ENCODE peak calls at places on chromosome 4, in four cellular contexts. C, B, A and H are unnamed samples.

GRCh38 chr4:1578301-1578781 is 105.8 kb downstream of the FAM53A start:
- DNase-seq in B (no peak), A (no peak), C (no peak), H (peak; percentile 79)

GRCh38 chr4:150033937-150034336 is 44.3 kb upstream of the DCLK2 start:
- DNase-seq in A (no peak), B (no peak), C (no peak), H (no peak)

GRCh38 chr4:151227731-151228130 is 49.2 kb upstream of the PRSS48 start:
- DNase-seq in A (no peak), B (peak; percentile 37), C (peak; percentile 43), H (peak; percentile 67)

GRCh38 chr4:2417196-2417764 is 1.2 kb downstream of the ZFYVE28 start:
- DNase-seq in C (peak; percentile 57), A (no peak), B (no peak), H (no peak)

GRCh38 chr4:54800831-54801530 is 143.2 kb downstream of the KIT start:
- DNase-seq in B (no peak), C (peak; percentile 2), A (no peak), H (no peak)

GRCh38 chr4:25767877-25768475 is 94.8 kb downstream of the SEL1L3 start:
- DNase-seq in A (no peak), C (peak; percentile 40), B (no peak), H (no peak)

GRCh38 chr4:162586266-162586665 is 422.5 kb upstream of the FSTL5 start:
- DNase-seq in B (peak; percentile 11), C (no peak), A (no peak), H (no peak)

GRCh38 chr4:77990456-77990855 is 66.7 kb upstream of the FRAS1 start:
- DNase-seq in C (no peak), B (no peak), A (no peak), H (no peak)

GRCh38 chr4:168478868-168479267 is 1.4 kb downstream of the DDX60L start:
- DNase-seq in C (no peak), B (no peak), A (no peak), H (no peak)

GRCh38 chr4:84503495-84504437 is 4.7 kb upstream of the NKX6-1 start:
- DNase-seq in A (no peak), C (peak; percentile 60), B (peak; percentile 38), H (no peak)

GRCh38 chr4:78138252-78138651 is 81.1 kb downstream of the FRAS1 start:
- DNase-seq in B (no peak), A (no peak), C (no peak), H (no peak)

GRCh38 chr4:137106733-137107132 is 425.6 kb downstream of the PCDH18 start:
- DNase-seq in B (no peak), C (no peak), A (no peak), H (no peak)

GRCh38 chr4:41213563-41214157 is 682 bp downstream of the APBB2 start:
- DNase-seq in B (no peak), C (no peak), A (no peak), H (peak; percentile 73)

GRCh38 chr4:108247511-108248088 is 78.9 kb upstream of the LEF1 start:
- DNase-seq in A (no peak), B (no peak), C (no peak), H (peak; percentile 26)

GRCh38 chr4:10099521-10100325 is 16.9 kb downstream of the WDR1 start:
- DNase-seq in C (peak; percentile 62), B (no peak), A (no peak), H (no peak)

GRCh38 chr4:22668702-22669101 is 24.0 kb upstream of the GBA3 start:
- DNase-seq in A (no peak), B (no peak), C (no peak), H (no peak)

GRCh38 chr4:71689822-71690221 is 94.1 kb downstream of the GC start:
- DNase-seq in B (no peak), A (no peak), C (no peak), H (no peak)

GRCh38 chr4:127048371-127049085 is 584.2 kb upstream of the INTU start:
- DNase-seq in C (no peak), A (no peak), B (no peak), H (no peak)

GRCh38 chr4:82748176-82748575 is 50.4 kb downstream of the SCD5 start:
- DNase-seq in C (no peak), B (no peak), A (no peak), H (no peak)